ENCODE peak calls at places on chromosome 1, in nine cellular contexts. T is psoas muscle; E is neuronal stem cell; O is HepG2; N is A549; C is lower lobe of right lung; Q is naive thymus-derived CD4-positive, alpha-beta T cell; L is fibroblast of lung; F is pancreas. S is an unnamed sample.

GRCh38 chr1:21335750-21336168 is 45.5 kb upstream of the ECE1 start:
- DNase-seq in T (no peak), E (no peak), O (no peak), N (no peak), C (no peak), Q (no peak), L (no peak), F (peak; percentile 77), S (no peak)

GRCh38 chr1:207866471-207867135 is 44.3 kb downstream of the CD34 start:
- DNase-seq in T (peak; percentile 55), E (no peak), O (no peak), N (no peak), C (peak; percentile 59), Q (peak; percentile 38), L (no peak), F (no peak), S (no peak)

GRCh38 chr1:244599937-244600350 is 53.0 kb upstream of the DESI2 start:
- DNase-seq in T (no peak), E (no peak), O (peak; percentile 16), N (peak; percentile 72), C (no peak), Q (peak; percentile 13), L (peak; percentile 97), F (no peak), S (no peak)

GRCh38 chr1:76474922-76475321 is 392.4 kb upstream of the ST6GALNAC5 start:
- DNase-seq in T (no peak), E (no peak), O (no peak), N (no peak), C (no peak), Q (no peak), L (no peak), F (no peak), S (no peak)

GRCh38 chr1:3121401-3122215 is 52.6 kb downstream of the PRDM16 start:
- DNase-seq in T (no peak), E (no peak), O (no peak), N (no peak), C (no peak), Q (no peak), L (no peak), F (no peak), S (no peak)

GRCh38 chr1:116765962-116766361 is 11.7 kb downstream of the CD2 start:
- DNase-seq in T (no peak), E (no peak), O (no peak), N (no peak), C (no peak), Q (no peak), L (peak; percentile 19), F (no peak), S (no peak)

GRCh38 chr1:185668013-185668412 is 66.2 kb upstream of the HMCN1 start:
- DNase-seq in T (no peak), E (no peak), O (no peak), N (no peak), C (no peak), Q (no peak), L (no peak), F (no peak), S (no peak)

GRCh38 chr1:94418664-94419655 is 771 bp downstream of the ABCD3 start:
- DNase-seq in T (peak; percentile 25), E (no peak), O (no peak), N (peak; percentile 15), C (peak; percentile 52), Q (peak; percentile 5), L (peak; percentile 48), F (peak; percentile 80), S (no peak)

GRCh38 chr1:24018611-24019580 is 38.8 kb upstream of the SRSF10 start:
- DNase-seq in T (peak; percentile 95), E (peak; percentile 21), O (peak; percentile 98), N (peak; percentile 90), C (peak; percentile 94), Q (no peak), L (peak; percentile 99), F (peak; percentile 96), S (peak; percentile 88)

DNA sequence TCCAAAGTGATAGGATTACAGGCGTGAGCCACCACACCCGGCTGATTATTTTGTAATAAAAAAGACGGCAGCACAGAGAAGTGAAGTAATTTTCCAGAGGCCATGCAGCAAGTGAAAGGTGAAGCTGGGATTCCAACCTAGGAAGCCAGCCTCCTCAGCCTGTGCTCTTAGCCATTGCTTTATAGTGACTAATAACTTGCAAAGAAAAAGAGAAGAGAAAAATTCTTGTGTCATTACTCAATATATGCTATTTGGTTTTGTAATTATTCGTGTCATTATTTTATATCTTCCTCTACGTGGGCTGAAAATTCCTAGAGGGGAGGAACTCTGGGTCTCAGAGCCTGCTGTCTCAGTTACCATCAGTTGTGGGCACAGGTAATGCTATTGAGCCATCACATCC is 1.6 kb upstream of the IER5 start:
- DNase-seq in T (no peak), E (no peak), O (no peak), N (no peak), C (no peak), Q (no peak), L (peak; percentile 76), F (no peak), S (no peak)
- H3K4me3 ChIP-seq in T (no peak overlapping the region), E (no peak overlapping the region), O (no peak overlapping the region), N (peak overlapping the region; percentile 0), C (no peak overlapping the region), Q (no peak overlapping the region), L (no peak overlapping the region), F (no peak overlapping the region), S (no peak overlapping the region)

DNA sequence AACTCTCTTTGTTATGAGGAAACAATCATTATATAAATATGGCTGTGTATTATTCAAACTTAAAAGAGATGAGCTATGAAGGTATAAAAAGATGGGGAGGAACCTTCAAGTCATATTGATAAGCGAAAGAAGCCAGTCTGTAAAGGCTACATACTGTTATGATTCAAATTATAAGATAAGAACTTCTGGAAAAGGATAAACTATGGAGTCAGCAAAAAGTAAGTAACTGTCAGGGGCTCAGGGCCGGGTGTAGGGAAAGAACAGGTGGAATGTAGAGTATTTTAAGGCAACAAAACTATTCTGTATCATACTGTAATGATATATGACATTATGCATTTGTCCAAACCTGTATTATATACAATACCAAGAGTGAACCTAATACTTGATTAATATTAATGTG is 573.1 kb upstream of the ZRANB2 start:
- DNase-seq in T (no peak), E (no peak), O (no peak), N (no peak), C (no peak), Q (no peak), L (no peak), F (no peak), S (no peak)
- H3K4me1 ChIP-seq in T (no peaks in the 10 kb centered on the region), E (no peaks in the 10 kb centered on the region), O (no peaks in the 10 kb centered on the region), N (no peaks in the 10 kb centered on the region), C (no peaks in the 10 kb centered on the region), Q (no peaks in the 10 kb centered on the region), L (no peaks in the 10 kb centered on the region), F (no peaks in the 10 kb centered on the region), S (no peaks in the 10 kb centered on the region)

GRCh38 chr1:18902523-18903312 is at the start of gene ALDH4A1:
- DNase-seq in T (peak; percentile 99), E (peak; percentile 98), O (peak; percentile 98), N (peak; percentile 99), C (peak; percentile 97), Q (peak; percentile 93), L (peak; percentile 98), F (peak; percentile 91), S (peak; percentile 92)
- H3K4me3 ChIP-seq in T (peak within 1 kb of the TSS; percentile 88), E (peak within 1 kb of the TSS; percentile 57), O (peak within 1 kb of the TSS; percentile 81), N (peak within 1 kb of the TSS; percentile 97), C (peak within 1 kb of the TSS; percentile 89), Q (peak within 1 kb of the TSS; percentile 57), L (peak within 1 kb of the TSS; percentile 84), F (peak within 1 kb of the TSS; percentile 80), S (peak within 1 kb of the TSS; percentile 82)

GRCh38 chr1:10510520-10511493 is 36.1 kb downstream of the PEX14 start:
- DNase-seq in T (peak; percentile 51), E (no peak), O (no peak), N (peak; percentile 50), C (no peak), Q (peak; percentile 78), L (peak; percentile 96), F (no peak), S (no peak)
- H3K4me1 ChIP-seq in T (peaks cover 71% of the 10 kb centered on the region), E (peaks cover 14% of the 10 kb centered on the region), O (peaks cover 64% of the 10 kb centered on the region), N (peaks cover 40% of the 10 kb centered on the region), C (peaks cover 61% of the 10 kb centered on the region), Q (peaks cover 64% of the 10 kb centered on the region), L (peaks cover 20% of the 10 kb centered on the region), F (peaks cover 10% of the 10 kb centered on the region), S (peaks cover 7% of the 10 kb centered on the region)

GRCh38 chr1:156153362-156153761 is at the start of gene SEMA4A:
- DNase-seq in T (no peak), E (no peak), O (no peak), N (no peak), C (peak; percentile 74), Q (no peak), L (no peak), F (no peak), S (no peak)
- H3K4me3 ChIP-seq in T (no peak within 1 kb of the TSS), E (no peak within 1 kb of the TSS), O (no peak within 1 kb of the TSS), N (no peak within 1 kb of the TSS), C (peak within 1 kb of the TSS; percentile 34), Q (no peak within 1 kb of the TSS), L (no peak within 1 kb of the TSS), F (no peak within 1 kb of the TSS), S (no peak within 1 kb of the TSS)

GRCh38 chr1:240467895-240468294 is 144.1 kb downstream of the GREM2 start:
- DNase-seq in T (no peak), E (no peak), O (no peak), N (no peak), C (no peak), Q (no peak), L (no peak), F (no peak), S (no peak)
- H3K4me1 ChIP-seq in T (no peaks in the 10 kb centered on the region), E (peaks cover 3% of the 10 kb centered on the region), O (no peaks in the 10 kb centered on the region), N (no peaks in the 10 kb centered on the region), C (no peaks in the 10 kb centered on the region), Q (no peaks in the 10 kb centered on the region), L (no peaks in the 10 kb centered on the region), F (no peaks in the 10 kb centered on the region), S (peaks cover 1% of the 10 kb centered on the region)

DNA sequence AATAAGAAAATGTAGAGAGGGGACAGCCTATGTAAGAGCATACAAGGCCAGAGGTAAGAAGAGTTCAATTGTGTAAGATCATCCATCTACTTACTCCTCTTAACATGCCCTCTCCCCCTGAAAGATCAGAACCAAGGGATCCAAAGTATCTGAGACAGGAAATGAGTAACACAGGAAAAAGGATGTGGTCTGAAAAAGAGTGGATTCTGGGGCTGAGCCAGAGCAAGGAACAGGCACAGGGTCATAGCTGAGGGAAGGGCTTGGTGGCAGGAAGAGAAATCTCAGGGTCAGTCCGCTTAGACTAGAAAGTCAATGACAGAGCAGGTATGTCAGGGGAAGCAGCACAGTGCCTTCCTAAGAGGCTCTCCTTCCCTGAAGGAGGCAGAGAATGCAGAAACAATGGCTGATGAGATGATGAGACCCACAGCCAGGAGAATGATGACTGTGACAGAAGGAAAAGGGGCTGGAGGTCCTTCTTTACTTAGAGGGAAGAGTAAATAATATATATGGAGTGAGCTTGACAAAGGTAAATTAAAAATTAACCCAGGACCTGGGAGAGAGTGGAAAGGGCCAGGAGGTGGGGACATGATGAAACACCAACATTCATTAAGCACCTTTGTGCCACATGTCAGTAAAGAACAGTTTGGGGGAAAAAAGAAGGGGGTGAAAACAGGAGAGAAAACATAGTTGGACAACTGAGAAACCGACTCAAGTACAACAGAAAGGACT is 26.2 kb upstream of the A3GALT2 start:
- DNase-seq in T (peak; percentile 71), E (no peak), O (peak; percentile 94), N (peak; percentile 33), C (no peak), Q (no peak), L (peak; percentile 94), F (no peak), S (no peak)
- H3K4me3 ChIP-seq in T (peak overlapping the region; percentile 85), E (peak overlapping the region; percentile 73), O (peak overlapping the region; percentile 94), N (peak overlapping the region; percentile 68), C (peak overlapping the region; percentile 70), Q (no peak overlapping the region), L (peak overlapping the region; percentile 84), F (no peak overlapping the region), S (no peak overlapping the region)